ENCODE peak calls at places on chromosomes 13 and 19, in seven cellular contexts. O, C, F, Y, W, S and J are unnamed samples.

GRCh38 chr19:32879741-32880140 is 10.2 kb upstream of the SLC7A9 start:
- DNase-seq in O (no peak), C (no peak), F (no peak), Y (no peak), W (no peak), S (no peak), J (peak)

GRCh38 chr19:2385053-2385721 is 25.1 kb downstream of the TMPRSS9 start:
- DNase-seq in O (peak), C (peak), F (no peak), Y (peak), W (peak), S (peak), J (peak)

GRCh38 chr19:18741566-18742121 is 49.5 kb downstream of the COMP start:
- DNase-seq in O (peak), C (no peak), F (no peak), Y (no peak), W (no peak), S (peak), J (no peak)

GRCh38 chr13:37105251-37105714 is at the start of gene CSNK1A1L:
- DNase-seq in O (no peak), C (no peak), F (no peak), Y (no peak), W (no peak), S (no peak), J (no peak)

GRCh38 chr13:48930933-48931332 is 44.8 kb upstream of the FNDC3A start:
- DNase-seq in O (no peak), C (no peak), F (no peak), Y (no peak), W (no peak), S (no peak), J (no peak)

GRCh38 chr13:102726430-102726829 is 31.6 kb upstream of the METTL21C start:
- DNase-seq in O (no peak), C (no peak), F (no peak), Y (no peak), W (peak), S (no peak), J (no peak)

GRCh38 chr19:56341948-56342347 is 27.3 kb upstream of the ZSCAN5A start:
- DNase-seq in O (no peak), C (no peak), F (no peak), Y (peak), W (no peak), S (no peak), J (no peak)

GRCh38 chr13:75744127-75744526 is 108.0 kb downstream of the LMO7 start:
- DNase-seq in O (no peak), C (no peak), F (no peak), Y (no peak), W (no peak), S (no peak), J (no peak)

GRCh38 chr13:33015791-33016323 is 366 bp upstream of the KL start:
- DNase-seq in O (peak), C (no peak), F (no peak), Y (no peak), W (peak), S (peak), J (no peak)

GRCh38 chr19:42762782-42763181 is 2.7 kb downstream of the PSG8 start:
- DNase-seq in O (no peak), C (no peak), F (no peak), Y (no peak), W (no peak), S (no peak), J (no peak)

GRCh38 chr19:51513968-51514367 is 12.4 kb upstream of the SIGLEC12 start:
- DNase-seq in O (no peak), C (no peak), F (no peak), Y (no peak), W (no peak), S (no peak), J (no peak)
- H3K23ac ChIP-seq in O (no peak), C (no peak), F (no peak), Y (no peak), W (no peak), S (no peak), J (no peak)

GRCh38 chr13:112835344-112835743 is 133.7 kb upstream of the MCF2L start:
- DNase-seq in O (no peak), C (no peak), F (no peak), Y (no peak), W (no peak), S (no peak), J (no peak)
- H2AK5ac ChIP-seq in O (no peak), C (no peak), F (no peak), Y (no peak), W (no peak), S (no peak), J (no peak)

DNA sequence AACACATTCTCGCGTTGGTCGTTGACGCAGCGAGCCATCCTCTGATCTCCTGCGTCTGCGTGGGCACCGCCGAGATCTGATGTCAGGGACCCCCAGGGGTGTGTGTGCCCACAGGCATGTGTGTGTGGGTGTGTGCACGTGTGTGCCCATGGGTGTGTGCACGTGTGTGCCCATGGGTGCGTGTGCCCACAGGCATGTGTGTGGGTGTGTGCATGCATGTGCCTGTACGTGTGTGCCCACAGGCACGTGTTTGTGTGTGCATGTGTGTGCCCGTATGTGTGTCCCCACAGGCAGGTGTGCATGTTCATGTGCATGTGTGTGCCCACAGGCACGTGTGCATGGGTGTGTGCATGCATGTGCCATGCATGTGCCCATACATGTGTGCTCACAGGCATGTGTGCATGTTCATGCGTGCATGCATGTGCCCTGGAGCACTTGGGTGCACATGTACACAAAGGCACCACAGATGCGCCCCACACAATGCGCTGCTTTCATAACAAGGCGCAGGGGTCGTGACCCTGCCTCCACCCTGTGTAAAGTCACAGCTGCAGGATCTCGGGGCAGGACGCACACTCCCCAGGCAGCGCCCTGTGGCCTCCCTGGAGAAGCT is 77.5 kb downstream of the RASA3 start:
- DNase-seq in O (no peak), C (no peak), F (no peak), Y (no peak), W (no peak), S (no peak), J (no peak)
- H3K23ac ChIP-seq in O (no peak), C (no peak), F (peak), Y (no peak), W (no peak), S (no peak), J (no peak)

GRCh38 chr19:40452016-40452415 is 7.9 kb upstream of the SERTAD3 start:
- DNase-seq in O (no peak), C (no peak), F (no peak), Y (no peak), W (no peak), S (no peak), J (no peak)
- H2AK5ac ChIP-seq in O (no peak), C (no peak), F (no peak), Y (no peak), W (no peak), S (no peak), J (no peak)

DNA sequence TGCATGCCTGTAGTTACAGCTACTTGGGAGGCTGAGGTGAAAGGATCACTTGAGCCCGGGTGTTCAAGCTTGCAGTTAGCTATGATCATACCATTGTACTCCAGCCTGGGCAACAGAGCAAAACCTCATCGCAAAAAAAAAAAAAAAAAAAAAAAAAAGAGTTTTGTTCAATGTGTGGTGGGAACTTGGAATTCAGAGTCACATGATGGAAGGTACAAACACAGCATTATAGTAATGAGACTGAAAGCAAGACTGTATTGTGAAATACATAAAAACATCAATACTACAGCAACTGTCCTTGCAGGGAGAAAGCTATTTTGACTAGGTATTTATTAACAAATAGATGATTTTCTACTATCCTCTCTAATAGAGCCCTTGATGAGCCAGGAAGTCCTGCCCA is 393.2 kb downstream of the DLEU7 start:
- DNase-seq in O (no peak), C (no peak), F (no peak), Y (no peak), W (no peak), S (no peak), J (no peak)
- H3K23ac ChIP-seq in O (no peak), C (no peak), F (no peak), Y (no peak), W (no peak), S (no peak), J (no peak)

GRCh38 chr13:46142692-46143238 is 37.9 kb upstream of the CPB2 start:
- DNase-seq in O (no peak), C (no peak), F (no peak), Y (no peak), W (no peak), S (no peak), J (no peak)
- H2AK5ac ChIP-seq in O (no peak), C (no peak), F (no peak), Y (no peak), W (no peak), S (no peak), J (no peak)